ENCODE peak calls at places on chromosomes 5 and 9, in five cellular contexts. M is activated CD8-positive, alpha-beta memory T cell treated with anti-CD3 and anti-CD28 coated beads for 4 hours; I is activated CD8-positive, alpha-beta T cell treated with anti-CD3 and anti-CD28 coated beads for 36 hours; U is CD4-positive, alpha-beta memory T cell; D is NAMALWA. V is an unnamed sample.

GRCh38 chr9:100170556-100170955 is 71.5 kb downstream of the INVS start:
- DNase-seq in M (no peak), I (no peak), U (no peak), D (no peak), V (no peak)

GRCh38 chr5:123483446-123484077 is 28.4 kb upstream of the CSNK1G3 start:
- DNase-seq in M (no peak), I (no peak), U (no peak), D (no peak), V (no peak)

GRCh38 chr9:111876179-111876578 is 20.4 kb upstream of the UGCG start:
- DNase-seq in M (no peak), I (no peak), U (no peak), D (no peak), V (no peak)

GRCh38 chr9:9747787-9748186 is 865.0 kb downstream of the PTPRD start:
- DNase-seq in M (no peak), I (no peak), U (no peak), D (no peak), V (no peak)

GRCh38 chr9:90393355-90394152 is 249.1 kb downstream of the DIRAS2 start:
- DNase-seq in M (no peak), I (no peak), U (no peak), D (no peak), V (no peak)

GRCh38 chr5:74017786-74018211 is 391.8 kb downstream of the ARHGEF28 start:
- DNase-seq in M (no peak), I (no peak), U (no peak), D (no peak), V (no peak)

GRCh38 chr9:19298601-19299000 is 68.1 kb downstream of the DENND4C start:
- DNase-seq in M (no peak), I (no peak), U (no peak), D (no peak), V (no peak)

GRCh38 chr9:16136961-16137360 is 584.1 kb downstream of the CCDC171 start:
- DNase-seq in M (no peak), I (no peak), U (no peak), D (no peak), V (no peak)

GRCh38 chr5:38420691-38421395 is 135.6 kb downstream of the LIFR start:
- DNase-seq in M (no peak), I (peak), U (no peak), D (peak), V (peak)

GRCh38 chr9:27353405-27354229 is 56.7 kb upstream of the EQTN start:
- DNase-seq in M (no peak), I (peak), U (no peak), D (peak), V (peak)

GRCh38 chr5:39194466-39195136 is 24.8 kb downstream of the FYB1 start:
- DNase-seq in M (no peak), I (no peak), U (no peak), D (no peak), V (no peak)

GRCh38 chr5:168299372-168299771 is 7.9 kb downstream of the WWC1 start:
- DNase-seq in M (no peak), I (no peak), U (no peak), D (no peak), V (no peak)

GRCh38 chr5:80408475-80408875 is 611 bp downstream of the ZFYVE16 start:
- DNase-seq in M (peak), I (peak), U (no peak), D (peak), V (peak)

GRCh38 chr9:38388283-38389223 is 3.9 kb upstream of the ALDH1B1 start:
- DNase-seq in M (no peak), I (no peak), U (no peak), D (no peak), V (no peak)

GRCh38 chr9:110183208-110184145 is 24.5 kb downstream of the C9orf152 start:
- DNase-seq in M (peak), I (peak), U (peak), D (peak), V (peak)

V was measured in GM12865.